ENCODE peak calls at places on chromosomes 16 and 17, in ten cellular contexts. W is tibial artery, N is pancreas, C is left ventricle myocardium inferior, Y is astrocyte, D is colonic mucosa, S is transverse colon, R is HL-60, K is psoas muscle, I is HCT116. B is an unnamed sample.

GRCh38 chr17:79624658-79625478 is 14.0 kb upstream of the RBFOX3 start:
- DNase-seq in W (peak; percentile 8), N (no peak), C (peak; percentile 2), Y (no peak), D (no peak), S (peak; percentile 7), R (no peak), K (peak; percentile 21), I (no peak), B (no peak)

GRCh38 chr17:62819511-62820221 is 11.6 kb upstream of the MARCHF10 start:
- DNase-seq in W (peak; percentile 74), N (peak; percentile 60), C (peak; percentile 31), Y (peak; percentile 99), D (no peak), S (peak; percentile 21), R (no peak), K (peak; percentile 63), I (peak; percentile 71), B (peak; percentile 76)

GRCh38 chr16:49441366-49441780 is 67.8 kb downstream of the C16orf78 start:
- DNase-seq in W (no peak), N (peak; percentile 17), C (peak; percentile 33), Y (no peak), D (peak; percentile 38), S (peak; percentile 76), R (no peak), K (no peak), I (no peak), B (peak; percentile 30)

GRCh38 chr17:37610971-37611370 is 1.8 kb upstream of the SYNRG start:
- DNase-seq in W (no peak), N (no peak), C (no peak), Y (no peak), D (no peak), S (no peak), R (no peak), K (no peak), I (no peak), B (no peak)

GRCh38 chr17:39996789-39997188 is 16.2 kb downstream of the PSMD3 start:
- DNase-seq in W (peak; percentile 54), N (no peak), C (peak; percentile 52), Y (no peak), D (no peak), S (no peak), R (no peak), K (peak; percentile 85), I (no peak), B (no peak)

GRCh38 chr17:4708436-4708835 is 2.0 kb upstream of the ARRB2 start:
- DNase-seq in W (no peak), N (no peak), C (no peak), Y (no peak), D (no peak), S (no peak), R (no peak), K (no peak), I (no peak), B (peak; percentile 49)

GRCh38 chr17:32553168-32553567 is 66.4 kb downstream of the CDK5R1 start:
- DNase-seq in W (no peak), N (no peak), C (no peak), Y (no peak), D (peak; percentile 24), S (no peak), R (no peak), K (no peak), I (no peak), B (no peak)

GRCh38 chr16:27869411-27869810 is 194.1 kb downstream of the GSG1L start:
- DNase-seq in W (no peak), N (no peak), C (no peak), Y (no peak), D (no peak), S (no peak), R (no peak), K (no peak), I (no peak), B (no peak)

GRCh38 chr17:44354582-44355309 is 8.9 kb downstream of the FAM171A2 start:
- DNase-seq in W (no peak), N (no peak), C (peak; percentile 60), Y (no peak), D (peak; percentile 56), S (peak; percentile 69), R (no peak), K (no peak), I (no peak), B (no peak)

GRCh38 chr16:10600792-10601443 is 20.5 kb upstream of the EMP2 start:
- DNase-seq in W (no peak), N (no peak), C (no peak), Y (peak; percentile 48), D (no peak), S (no peak), R (no peak), K (no peak), I (no peak), B (no peak)

GRCh38 chr16:30660424-30661251 is 2.4 kb downstream of the FBRS start:
- DNase-seq in W (no peak), N (peak; percentile 24), C (no peak), Y (peak; percentile 27), D (peak; percentile 89), S (peak; percentile 87), R (no peak), K (no peak), I (no peak), B (no peak)

GRCh38 chr17:63419949-63420867 is 25.9 kb downstream of the CYB561 start:
- DNase-seq in W (no peak), N (no peak), C (no peak), Y (no peak), D (no peak), S (no peak), R (no peak), K (no peak), I (no peak), B (no peak)

GRCh38 chr16:23905027-23905426 is 69.2 kb downstream of the PRKCB start:
- DNase-seq in W (no peak), N (no peak), C (peak; percentile 26), Y (peak; percentile 41), D (no peak), S (peak; percentile 21), R (no peak), K (no peak), I (no peak), B (no peak)

GRCh38 chr17:74339537-74340195 is 13.6 kb downstream of the KIF19 start:
- DNase-seq in W (no peak), N (no peak), C (no peak), Y (no peak), D (no peak), S (no peak), R (no peak), K (no peak), I (no peak), B (no peak)

GRCh38 chr17:66441012-66441703 is 138.7 kb downstream of the PRKCA start:
- DNase-seq in W (no peak), N (no peak), C (no peak), Y (no peak), D (no peak), S (no peak), R (no peak), K (no peak), I (no peak), B (no peak)

GRCh38 chr16:48535831-48536599 is 74.0 kb downstream of the N4BP1 start:
- DNase-seq in W (peak; percentile 75), N (no peak), C (peak; percentile 62), Y (no peak), D (peak; percentile 53), S (peak; percentile 36), R (peak; percentile 40), K (peak; percentile 85), I (no peak), B (no peak)

GRCh38 chr16:86946981-86947380 is 368.6 kb downstream of the FOXL1 start:
- DNase-seq in W (no peak), N (no peak), C (no peak), Y (no peak), D (no peak), S (no peak), R (no peak), K (peak; percentile 23), I (no peak), B (no peak)

GRCh38 chr17:76869209-76869877 is 1.1 kb downstream of the MGAT5B start:
- DNase-seq in W (no peak), N (no peak), C (no peak), Y (no peak), D (no peak), S (no peak), R (no peak), K (no peak), I (no peak), B (no peak)

GRCh38 chr16:89507834-89508590 is at the start of gene SPG7:
- DNase-seq in W (peak; percentile 75), N (peak; percentile 90), C (peak; percentile 88), Y (peak; percentile 60), D (peak; percentile 84), S (peak; percentile 91), R (no peak), K (peak; percentile 92), I (peak; percentile 66), B (peak; percentile 77)
- TF ChIP-seq CTCF in W (no peak), N (no peak), C (no peak), Y (no peak), D (no peak), S (no peak), R (no peak), K (no peak), I (no peak), B (no peak)

GRCh38 chr17:50541402-50541915 is 5.5 kb upstream of the SPATA20 start:
- DNase-seq in W (no peak), N (peak; percentile 35), C (no peak), Y (no peak), D (no peak), S (no peak), R (no peak), K (no peak), I (no peak), B (no peak)
- H3K4me3 ChIP-seq in W (peak overlapping the region; percentile 64), N (peak overlapping the region; percentile 39), C (peak overlapping the region; percentile 64), Y (peak overlapping the region; percentile 74), D (peak overlapping the region; percentile 31), S (peak overlapping the region; percentile 33), R (peak overlapping the region; percentile 60), K (peak overlapping the region; percentile 73), I (peak overlapping the region; percentile 68), B (peak overlapping the region; percentile 55)

DNA sequence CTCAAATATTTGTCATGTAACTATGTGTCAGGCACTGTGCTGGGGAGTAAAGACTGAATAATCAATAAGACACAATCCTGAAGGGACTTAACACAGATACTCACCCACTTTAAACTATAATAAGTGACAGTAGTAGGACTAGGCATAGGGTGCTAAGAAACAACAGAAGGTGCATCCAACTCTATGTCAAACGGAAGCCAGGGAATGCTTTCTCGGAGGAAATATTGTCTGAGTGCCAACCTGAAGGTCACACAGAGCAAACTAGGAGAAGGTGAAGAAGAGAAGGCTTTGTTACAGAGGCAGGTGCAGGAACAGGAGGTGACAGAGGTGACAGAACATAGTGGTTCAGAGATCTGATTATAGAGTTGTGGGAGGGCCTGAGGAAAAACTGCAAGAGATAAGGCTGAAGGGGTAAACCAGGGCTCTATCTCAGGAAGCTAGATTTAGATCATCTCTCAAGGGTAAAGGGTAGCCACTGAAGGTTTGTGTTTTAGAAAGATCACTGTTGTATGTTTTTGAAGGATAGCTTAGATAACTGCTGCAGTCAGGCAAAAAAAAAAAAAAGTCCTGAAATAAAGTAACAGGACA is 85.4 kb upstream of the NETO2 start:
- DNase-seq in W (no peak), N (no peak), C (no peak), Y (no peak), D (no peak), S (no peak), R (no peak), K (no peak), I (no peak), B (no peak)
- H3K27ac ChIP-seq in W (no peak overlapping the region), N (no peak overlapping the region), C (no peak overlapping the region), Y (no peak overlapping the region), D (no peak overlapping the region), S (no peak overlapping the region), R (no peak overlapping the region), K (no peak overlapping the region), I (no peak overlapping the region), B (no peak overlapping the region)

GRCh38 chr16:35431829-35432663 is 1972.6 kb downstream of the TP53TG3F start:
- DNase-seq in W (no peak), N (peak; percentile 26), C (no peak), Y (no peak), D (no peak), S (no peak), R (no peak), K (no peak), I (no peak), B (no peak)
- TF ChIP-seq CTCF in W (no peak), N (peak; percentile 45), C (peak; percentile 65), Y (no peak), D (no peak), S (no peak), R (peak; percentile 98), K (peak; percentile 60), I (no peak), B (no peak)